ENCODE peak calls at places on chromosomes 4 and X, in four cellular contexts. B is fibroblast of mammary gland; Q is activated T-cell treated with anti-CD3 and anti-CD28 coated beads, Interleukin-2, amount 50 U/mL, for 72 hours; M is MM.1S. W is an unnamed sample.

GRCh38 chr4:116512552-116512951 is 572.8 kb downstream of the TRAM1L1 start:
- DNase-seq in B (no peak), Q (no peak), M (no peak), W (no peak)

GRCh38 chrX:12949927-12950656 is 24.8 kb upstream of the TMSB4X start:
- DNase-seq in Q (peak; percentile 83), M (peak; percentile 63), B (peak; percentile 94), W (peak; percentile 83)

GRCh38 chrX:39753296-39753996 is 344.3 kb downstream of the BCOR start:
- DNase-seq in M (no peak), B (no peak), Q (no peak), W (no peak)

GRCh38 chrX:8738588-8739189 is 6.8 kb upstream of the ANOS1 start:
- DNase-seq in M (peak; percentile 53), B (peak; percentile 45), Q (peak; percentile 5), W (no peak)

GRCh38 chrX:3407785-3408184 is 61.3 kb upstream of the MXRA5 start:
- DNase-seq in M (no peak), B (no peak), Q (no peak), W (no peak)

GRCh38 chrX:129772796-129773431 is 6.8 kb upstream of the SASH3 start:
- DNase-seq in Q (peak; percentile 63), B (no peak), M (peak; percentile 97), W (no peak)

GRCh38 chr4:46649390-46649789 is 259.5 kb upstream of the GABRA2 start:
- DNase-seq in Q (no peak), M (no peak), B (no peak), W (no peak)

GRCh38 chrX:148270499-148270898 is 229.9 kb upstream of the AFF2 start:
- DNase-seq in B (no peak), M (no peak), Q (no peak), W (no peak)

GRCh38 chr4:40548256-40548655 is 81.4 kb downstream of the RBM47 start:
- DNase-seq in Q (no peak), B (peak; percentile 62), M (no peak), W (no peak)

GRCh38 chr4:151409470-151410313 is 716 bp downstream of the FHIP1A start:
- DNase-seq in M (no peak), Q (no peak), B (peak; percentile 12), W (no peak)

GRCh38 chr4:169615467-169616106 is 3.2 kb upstream of the NEK1 start:
- DNase-seq in M (no peak), Q (peak; percentile 43), B (no peak), W (no peak)

GRCh38 chrX:48569958-48570357 is 4.3 kb upstream of the RBM3 start:
- DNase-seq in M (no peak), B (peak; percentile 65), Q (peak; percentile 42), W (peak; percentile 46)

GRCh38 chrX:151973851-151974335 is 583 bp downstream of the GABRE start:
- DNase-seq in B (no peak), Q (no peak), M (no peak), W (no peak)

GRCh38 chr4:42627887-42628646 is 28.8 kb downstream of the ATP8A1 start:
- DNase-seq in M (no peak), B (peak; percentile 2), Q (peak; percentile 69), W (no peak)

GRCh38 chrX:39577206-39577605 is 520.6 kb downstream of the BCOR start:
- DNase-seq in B (no peak), M (no peak), Q (no peak), W (no peak)

GRCh38 chr4:5751073-5751917 is 40.3 kb downstream of the EVC start:
- DNase-seq in B (peak; percentile 98), Q (no peak), M (no peak), W (peak; percentile 92)

GRCh38 chr4:187602339-187603092 is 393.1 kb upstream of the ZFP42 start:
- DNase-seq in B (peak; percentile 54), M (no peak), Q (no peak), W (peak; percentile 59)

GRCh38 chr4:153799708-153800074 is 10.8 kb upstream of the SFRP2 start:
- DNase-seq in M (no peak), Q (no peak), B (peak; percentile 86), W (no peak)

GRCh38 chr4:38409852-38410251 is 254.1 kb upstream of the KLF3 start:
- DNase-seq in Q (no peak), B (no peak), M (no peak), W (no peak)

GRCh38 chrX:56733459-56734046 is 4.5 kb downstream of the NBDY start:
- DNase-seq in M (peak; percentile 68), B (peak; percentile 51), Q (peak; percentile 50), W (peak; percentile 50)

GRCh38 chr4:164012396-164013027 is 518.0 kb downstream of the TMA16 start:
- DNase-seq in M (peak; percentile 33), Q (no peak), B (peak; percentile 34), W (no peak)

GRCh38 chrX:40885984-40886383 is 150.6 kb upstream of the MED14 start:
- DNase-seq in Q (no peak), M (no peak), B (no peak), W (no peak)

GRCh38 chrX:120251471-120252011 is 929 bp downstream of the ZBTB33 start:
- DNase-seq in Q (peak; percentile 7), M (peak; percentile 25), B (peak; percentile 14), W (peak; percentile 18)

GRCh38 chrX:132716006-132716405 is 227.2 kb upstream of the MBNL3 start:
- DNase-seq in M (no peak), B (no peak), Q (no peak), W (peak; percentile 3)

GRCh38 chr4:103075435-103075893 is 1.1 kb downstream of the SLC9B2 start:
- DNase-seq in Q (no peak), M (peak; percentile 9), B (peak; percentile 34), W (peak; percentile 2)

GRCh38 chrX:6203462-6204215 is 25.0 kb downstream of the NLGN4X start:
- DNase-seq in M (peak; percentile 15), B (no peak), Q (no peak), W (no peak)

GRCh38 chr4:119832731-119833233 is 204.2 kb upstream of the PDE5A start:
- DNase-seq in Q (no peak), B (no peak), M (no peak), W (no peak)

GRCh38 chrX:23271011-23271410 is 63.6 kb upstream of the PTCHD1 start:
- DNase-seq in M (no peak), Q (no peak), B (no peak), W (no peak)

GRCh38 chr4:151227731-151228130 is 49.2 kb upstream of the PRSS48 start:
- DNase-seq in M (no peak), Q (no peak), B (peak; percentile 93), W (peak; percentile 72)

GRCh38 chrX:8731579-8732395 is at the start of gene ANOS1:
- DNase-seq in M (peak; percentile 11), B (no peak), Q (no peak), W (no peak)

GRCh38 chr4:184746532-184746870 is 12.6 kb upstream of the CENPU start:
- DNase-seq in Q (no peak), B (peak; percentile 91), M (no peak), W (peak; percentile 55)

GRCh38 chr4:138114434-138114833 is 127.7 kb downstream of the SLC7A11 start:
- DNase-seq in B (no peak), M (peak; percentile 85), Q (no peak), W (no peak)

GRCh38 chr4:71602271-71602890 is 181.5 kb downstream of the GC start:
- DNase-seq in M (no peak), B (no peak), Q (no peak), W (no peak)

GRCh38 chr4:139367421-139368090 is 65.3 kb upstream of the NDUFC1 start:
- DNase-seq in M (no peak), B (peak; percentile 30), Q (no peak), W (peak; percentile 42)

GRCh38 chr4:45079616-45080015 is 353.3 kb upstream of the GNPDA2 start:
- DNase-seq in B (no peak), Q (no peak), M (no peak), W (no peak)